ENCODE peak calls at places on chromosomes 11 and 22, in six cellular contexts. G, Y, I, Z, F and A are unnamed samples.

GRCh38 chr22:38953577-38954413 is 3.6 kb upstream of the APOBEC3A start:
- DNase-seq in Z (no peak), Y (no peak), I (peak; percentile 48), F (no peak), G (peak; percentile 80), A (no peak)

GRCh38 chr11:64829536-64830251 is 14.8 kb downstream of the CDC42BPG start:
- DNase-seq in F (no peak), G (no peak), Z (no peak), Y (no peak), I (no peak), A (no peak)

GRCh38 chr11:128375941-128376340 is 211.4 kb downstream of the ETS1 start:
- DNase-seq in Z (no peak), G (no peak), I (no peak), Y (no peak), F (no peak), A (no peak)

GRCh38 chr11:9263840-9264380 is 1.2 kb downstream of the DENND5A start:
- DNase-seq in G (no peak), F (no peak), Z (no peak), I (no peak), Y (no peak), A (no peak)

GRCh38 chr11:126393143-126393542 is 37.7 kb downstream of the ST3GAL4 start:
- DNase-seq in I (no peak), F (no peak), Y (no peak), G (peak; percentile 61), Z (no peak), A (no peak)

GRCh38 chr11:9351956-9352355 is 32.5 kb upstream of the IPO7 start:
- DNase-seq in F (no peak), Z (peak; percentile 30), I (no peak), Y (no peak), G (no peak), A (no peak)

GRCh38 chr11:100329352-100329751 is 357.7 kb upstream of the ARHGAP42 start:
- DNase-seq in G (no peak), Z (no peak), F (no peak), Y (no peak), I (peak; percentile 45), A (no peak)

GRCh38 chr11:72969894-72970335 is 155.7 kb downstream of the ATG16L2 start:
- DNase-seq in I (no peak), G (no peak), F (peak; percentile 55), Z (peak; percentile 96), Y (no peak), A (peak; percentile 68)

GRCh38 chr11:45087761-45088160 is 58.7 kb upstream of the PRDM11 start:
- DNase-seq in Y (no peak), G (no peak), I (no peak), Z (no peak), F (no peak), A (no peak)
- TF ChIP-seq CTCF in Y (no peak), G (no peak), I (no peak), Z (no peak), F (no peak), A (no peak)

DNA sequence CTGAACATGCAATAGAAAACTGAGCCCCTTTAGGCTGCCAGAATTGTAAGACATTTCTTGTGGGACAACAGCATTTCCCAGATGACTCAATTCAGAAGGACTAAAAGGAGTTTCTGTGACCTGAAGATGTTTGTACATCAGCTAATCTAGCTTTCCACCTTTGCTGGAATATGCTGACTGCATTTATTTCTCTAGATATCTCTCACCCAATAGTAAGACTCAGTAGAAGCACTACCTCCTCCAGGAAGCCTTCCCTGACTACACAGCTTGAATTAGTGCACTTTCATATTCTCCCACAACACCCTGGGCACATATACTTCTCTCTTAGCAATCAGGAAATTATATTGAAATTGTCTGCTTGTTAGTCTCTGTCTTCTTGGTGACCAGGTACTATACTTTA is 98.1 kb upstream of the BLID start:
- DNase-seq in Z (no peak), G (no peak), F (no peak), Y (no peak), I (no peak), A (no peak)
- TF ChIP-seq CTCF in Z (no peak), G (no peak), F (no peak), Y (no peak), I (no peak), A (no peak)

DNA sequence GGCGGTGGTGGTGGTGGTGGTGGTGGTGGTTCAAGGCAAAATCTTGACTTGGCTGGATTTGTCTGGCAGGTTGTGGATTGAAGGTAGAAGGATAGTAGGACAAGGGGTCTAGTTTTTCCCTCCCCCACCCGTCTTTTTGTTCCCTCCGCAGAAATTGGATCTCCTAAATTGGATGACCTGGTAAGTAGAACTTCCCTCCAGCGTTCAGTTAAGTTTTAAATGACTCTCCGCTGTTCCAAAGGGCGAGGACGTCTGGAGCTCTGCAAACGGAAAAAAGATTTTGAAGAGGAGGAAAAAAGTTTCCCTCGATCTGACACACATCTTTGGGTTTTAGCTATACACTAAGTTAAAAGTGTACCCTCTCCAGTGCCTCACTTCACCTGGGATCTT is 422 bp upstream of the LGR4 start:
- DNase-seq in Z (no peak), I (no peak), G (no peak), F (no peak), Y (no peak), A (no peak)
- TF ChIP-seq CTCF in Z (no peak), I (no peak), G (no peak), F (no peak), Y (no peak), A (no peak)

GRCh38 chr11:102488208-102488607 is 35.6 kb upstream of the TMEM123 start:
- DNase-seq in I (no peak), G (no peak), Z (no peak), F (no peak), Y (no peak), A (no peak)

GRCh38 chr11:102487214-102487613 is 34.6 kb upstream of the TMEM123 start:
- DNase-seq in Z (no peak), I (no peak), G (no peak), Y (no peak), F (no peak), A (no peak)

GRCh38 chr11:102489469-102490145 is 37.0 kb upstream of the TMEM123 start:
- DNase-seq in F (no peak), Y (no peak), G (no peak), Z (no peak), I (no peak), A (no peak)

GRCh38 chr11:102485095-102485722 is 32.6 kb upstream of the TMEM123 start:
- DNase-seq in G (no peak), I (no peak), Z (no peak), Y (no peak), F (no peak), A (no peak)

DNA sequence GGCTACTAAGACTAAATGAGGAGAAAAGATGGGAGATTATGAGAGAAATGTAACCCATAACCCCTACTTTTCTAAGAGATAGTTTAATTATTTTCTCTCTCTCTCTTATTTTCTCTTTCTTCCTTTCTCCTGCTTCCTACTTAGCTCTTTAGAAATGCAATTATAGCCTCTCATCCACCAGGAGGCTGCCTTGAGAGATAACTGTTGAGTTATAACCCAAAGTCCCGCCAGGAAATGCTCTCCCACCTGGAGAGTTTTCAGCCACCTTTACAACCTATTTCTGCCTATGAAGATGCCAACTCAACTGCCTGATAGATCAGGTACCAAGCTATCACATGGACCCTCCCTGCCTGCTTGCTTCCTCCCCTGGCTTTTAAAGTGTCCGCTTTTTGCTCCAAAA is 34.0 kb upstream of the TMEM123 start:
- DNase-seq in Z (no peak), Y (no peak), I (no peak), F (no peak), G (no peak), A (no peak)
- TF ChIP-seq CTCF in Z (no peak), Y (no peak), I (no peak), F (no peak), G (no peak), A (no peak)

DNA sequence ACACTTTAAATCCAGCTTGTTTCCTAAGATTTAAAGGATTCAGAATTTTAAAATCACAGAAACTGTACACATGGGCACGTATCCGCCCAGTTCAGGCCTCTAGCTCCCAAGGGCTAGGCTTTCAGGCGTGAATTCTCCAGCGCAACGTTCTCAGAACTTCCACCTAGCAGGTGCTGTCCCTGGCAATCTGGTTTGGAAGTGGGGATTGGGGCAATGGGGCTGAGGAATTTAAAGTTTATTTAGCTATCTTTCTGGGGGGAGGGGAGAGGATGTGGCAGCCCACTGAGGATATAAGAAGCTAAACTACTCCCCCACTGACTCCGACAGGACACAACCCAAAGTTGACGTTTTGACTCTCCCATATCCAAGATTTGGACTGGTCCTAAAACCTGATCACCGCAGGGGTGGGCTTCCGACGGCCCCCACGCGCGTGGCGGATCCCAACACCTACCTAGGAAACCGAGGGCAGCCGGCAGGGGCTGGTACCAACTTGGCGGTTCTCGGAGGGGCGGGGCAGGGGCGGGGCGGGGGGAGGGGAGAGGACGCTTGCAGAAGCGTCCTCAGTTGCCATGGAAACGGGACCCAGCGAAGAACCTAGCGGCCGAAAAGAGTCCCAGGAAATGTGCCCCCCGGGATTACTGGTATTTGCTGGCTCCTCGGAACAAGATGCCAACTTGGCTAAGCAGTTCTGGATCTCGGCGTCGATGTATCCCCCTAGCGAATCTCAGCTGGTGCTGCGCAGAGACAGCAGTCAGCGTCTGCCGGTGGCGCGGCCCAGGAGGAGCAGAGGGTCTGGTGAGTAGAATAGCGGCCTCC is at the start of gene HOATZ:
- DNase-seq in I (no peak), Y (no peak), F (no peak), Z (no peak), G (no peak), A (no peak)
- TF ChIP-seq CTCF in I (no peak), Y (no peak), F (peak; percentile 44), Z (peak; percentile 18), G (no peak), A (peak; percentile 53)

DNA sequence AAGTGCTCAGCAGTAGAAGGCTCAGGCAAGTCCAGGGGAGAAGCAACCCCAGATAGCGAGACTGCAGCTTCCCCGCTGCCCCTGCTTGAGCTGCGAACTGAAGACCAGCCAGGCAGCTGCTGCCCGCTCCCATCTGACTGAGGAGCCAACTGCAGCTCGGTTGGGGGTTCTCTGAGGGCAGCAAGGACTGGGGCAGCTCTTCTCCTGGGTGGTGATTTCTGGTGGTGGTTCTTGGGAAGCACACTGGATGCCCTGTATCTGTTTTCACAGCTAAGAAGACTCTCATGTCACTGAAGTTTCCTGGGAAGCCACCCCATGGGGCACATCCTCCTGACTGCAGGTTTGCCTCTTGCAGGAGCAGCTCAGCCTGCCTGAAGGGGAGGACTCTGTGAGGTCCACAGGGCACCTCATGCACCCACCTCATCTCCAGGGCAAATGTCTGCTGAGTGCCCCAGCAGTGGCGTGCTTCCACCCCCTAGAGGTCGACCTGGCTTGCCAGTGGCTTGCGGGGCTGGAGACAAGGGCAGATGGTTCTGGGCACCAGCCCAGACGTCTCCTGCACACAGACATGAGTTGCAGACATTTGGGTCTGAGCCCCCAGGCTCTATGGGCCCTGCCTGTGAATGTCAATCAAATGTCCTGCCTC is 801.1 kb downstream of the BRD1 start:
- DNase-seq in Z (no peak), F (no peak), G (peak; percentile 42), Y (peak; percentile 27), I (no peak), A (no peak)
- TF ChIP-seq CTCF in Z (no peak), F (no peak), G (no peak), Y (no peak), I (no peak), A (no peak)